ENCODE peak calls at places on chromosome 19, in four cellular contexts. U is H1, T is GM12878, D is K562. L is an unnamed sample.

GRCh38 chr19:35099897-35100275 is 15.7 kb upstream of the FXYD3 start:
- DNase-seq in D (no peak), T (no peak), U (no peak), L (no peak)

GRCh38 chr19:5018224-5019015 is 49.5 kb downstream of the KDM4B start:
- DNase-seq in D (no peak), T (no peak), U (no peak), L (no peak)

GRCh38 chr19:52369463-52370340 is at the start of gene ZNF880:
- DNase-seq in U (peak), D (peak), T (peak), L (no peak)

GRCh38 chr19:18225702-18226468 is at the start of gene PDE4C:
- DNase-seq in T (no peak), U (peak), D (no peak), L (no peak)

GRCh38 chr19:3618144-3618810 is 8.3 kb downstream of the CACTIN start:
- DNase-seq in U (peak), T (peak), D (peak), L (no peak)

GRCh38 chr19:31991984-31992655 is 353.3 kb upstream of the ZNF507 start:
- DNase-seq in D (no peak), T (no peak), U (peak), L (no peak)

GRCh38 chr19:49807888-49808675 is 5.0 kb downstream of the FUZ start:
- DNase-seq in U (no peak), D (no peak), T (no peak), L (no peak)

GRCh38 chr19:53772943-53773342 is 51.2 kb downstream of the NLRP12 start:
- DNase-seq in T (no peak), D (peak), U (peak), L (peak)

GRCh38 chr19:48874309-48875135 is 2.3 kb downstream of the PPP1R15A start:
- DNase-seq in U (no peak), D (peak), T (no peak), L (no peak)

GRCh38 chr19:29084266-29084665 is 128.7 kb downstream of the UQCRFS1 start:
- DNase-seq in U (peak), D (peak), T (no peak), L (no peak)

GRCh38 chr19:29528946-29529645 is 3.3 kb downstream of the VSTM2B start:
- DNase-seq in D (no peak), U (peak), T (no peak), L (no peak)

GRCh38 chr19:58021541-58022282 is 12.1 kb upstream of the ZSCAN1 start:
- DNase-seq in T (no peak), U (peak), D (peak), L (no peak)

GRCh38 chr19:35785087-35785627 is 9.8 kb downstream of the ARHGAP33 start:
- DNase-seq in T (no peak), D (no peak), U (peak), L (no peak)

GRCh38 chr19:11496391-11497163 is 9.1 kb downstream of the ZNF653 start:
- DNase-seq in T (no peak), D (peak), U (peak), L (peak)

GRCh38 chr19:49019242-49019932 is 2.5 kb upstream of the LHB start:
- DNase-seq in T (no peak), D (peak), U (peak), L (peak)

GRCh38 chr19:32824136-32824835 is 45.3 kb downstream of the SLC7A9 start:
- DNase-seq in U (no peak), D (no peak), T (no peak), L (no peak)

GRCh38 chr19:5663904-5664303 is 16.4 kb downstream of the MICOS13 start:
- DNase-seq in U (no peak), T (no peak), D (no peak), L (no peak)

GRCh38 chr19:36236304-36236945 is 21.5 kb downstream of the ZNF146 start:
- DNase-seq in D (no peak), U (no peak), T (no peak), L (no peak)

GRCh38 chr19:6551607-6552450 is 21.0 kb downstream of the TNFSF9 start:
- DNase-seq in D (peak), U (peak), T (no peak), L (no peak)

GRCh38 chr19:48696353-48697010 is 711 bp downstream of the FUT2 start:
- DNase-seq in U (peak), T (no peak), D (no peak), L (no peak)

GRCh38 chr19:51018745-51019543 is 565 bp downstream of the KLK10 start:
- DNase-seq in D (no peak), T (no peak), U (peak), L (no peak)

GRCh38 chr19:44539236-44539819 is 9.9 kb upstream of the CEACAM20 start:
- DNase-seq in U (no peak), D (no peak), T (no peak), L (no peak)

GRCh38 chr19:45265375-45265774 is 14.3 kb downstream of the MARK4 start:
- DNase-seq in D (no peak), U (no peak), T (no peak), L (no peak)

GRCh38 chr19:52653161-52653560 is 15.0 kb upstream of the ZNF83 start:
- DNase-seq in U (no peak), D (no peak), T (no peak), L (no peak)

GRCh38 chr19:53659292-53659691 is 27.5 kb downstream of the DPRX start:
- DNase-seq in D (peak), T (no peak), U (peak), L (no peak)

GRCh38 chr19:20325151-20325550 is 158.1 kb downstream of the ZNF486 start:
- DNase-seq in D (no peak), U (no peak), T (no peak), L (no peak)
- TF ChIP-seq SRF in D (no peak), U (no peak), T (no peak), L (no peak)

GRCh38 chr19:13962738-13963602 is 10.7 kb downstream of the DCAF15 start:
- DNase-seq in D (no peak), U (peak), T (no peak), L (no peak)
- TF ChIP-seq ZNF274 in D (no peak), U (no peak), T (no peak), L (no peak)

DNA sequence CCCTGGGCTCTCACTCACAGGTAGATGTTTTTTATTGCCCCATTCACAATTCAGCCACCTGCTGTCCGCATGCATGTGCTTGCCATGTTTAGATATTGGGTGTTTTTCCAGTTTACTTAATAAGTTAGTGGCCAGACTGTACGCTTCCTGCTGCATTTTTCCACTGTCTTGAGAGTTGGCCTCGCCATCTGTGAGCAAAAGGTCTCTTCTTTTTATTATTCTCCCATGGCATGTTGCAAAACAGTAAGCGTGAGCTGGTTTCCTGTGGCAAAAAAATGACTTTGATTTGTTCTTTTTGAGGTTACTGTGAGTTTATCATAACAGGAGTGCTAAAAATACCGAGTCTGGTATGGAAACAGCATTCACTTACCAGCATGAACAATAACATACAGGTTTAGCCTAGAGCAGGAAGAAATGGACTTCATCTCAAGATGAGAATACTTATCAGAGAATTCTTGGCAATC is 46.0 kb downstream of the SAE1 start:
- DNase-seq in U (no peak), T (no peak), D (no peak), L (no peak)
- TF ChIP-seq SIN3A in U (no peak), T (no peak), D (no peak), L (no peak)

GRCh38 chr19:16771618-16772017 is 52.0 kb downstream of the NWD1 start:
- DNase-seq in T (peak), U (peak), D (peak), L (peak)
- TF ChIP-seq SRF in T (no peak), U (no peak), D (no peak), L (no peak)